ENCODE peak calls at places on chromosomes 13 and 19, in five cellular contexts. D is choroid plexus epithelial cell; Y is A549; G is CD8-positive, alpha-beta T cell; N is BE2C. H is an unnamed sample.

GRCh38 chr13:106691861-106692260 is 123.9 kb upstream of the ARGLU1 start:
- DNase-seq in D (no peak), Y (no peak), G (no peak), N (no peak), H (no peak)

GRCh38 chr13:46170687-46171086 is 11.3 kb downstream of the LCP1 start:
- DNase-seq in D (peak), Y (no peak), G (no peak), N (no peak), H (no peak)

GRCh38 chr13:73171926-73172325 is 113.1 kb downstream of the KLF5 start:
- DNase-seq in D (peak), Y (no peak), G (no peak), N (no peak), H (no peak)

GRCh38 chr13:73064991-73065390 is 6.2 kb downstream of the KLF5 start:
- DNase-seq in D (no peak), Y (no peak), G (no peak), N (no peak), H (no peak)

GRCh38 chr13:30486230-30487074 is 20.7 kb upstream of the HMGB1 start:
- DNase-seq in D (no peak), Y (no peak), G (no peak), N (no peak), H (no peak)

GRCh38 chr13:40452038-40452666 is 214.3 kb downstream of the FOXO1 start:
- DNase-seq in D (no peak), Y (no peak), G (no peak), N (no peak), H (peak)

GRCh38 chr19:41376998-41377365 is 649 bp downstream of the TMEM91 start:
- DNase-seq in D (no peak), Y (no peak), G (no peak), N (no peak), H (no peak)

GRCh38 chr19:10968527-10969081 is 7.8 kb downstream of the SMARCA4 start:
- DNase-seq in D (no peak), Y (no peak), G (no peak), N (no peak), H (peak)

GRCh38 chr19:40337107-40337506 is 11.1 kb downstream of the C19orf47 start:
- DNase-seq in D (no peak), Y (no peak), G (no peak), N (no peak), H (no peak)

GRCh38 chr19:8158411-8159074 is 9.2 kb upstream of the FBN3 start:
- DNase-seq in D (peak), Y (peak), G (peak), N (peak), H (peak)

GRCh38 chr13:33859691-33860303 is 41.8 kb downstream of the RFC3 start:
- DNase-seq in D (no peak), Y (no peak), G (no peak), N (no peak), H (no peak)

GRCh38 chr19:48123907-48124675 is 13.5 kb upstream of the PLA2G4C start:
- DNase-seq in D (peak), Y (no peak), G (no peak), N (no peak), H (no peak)

GRCh38 chr19:35509018-35509652 is 4.3 kb downstream of the DMKN start:
- DNase-seq in D (peak), Y (no peak), G (peak), N (no peak), H (peak)

GRCh38 chr13:20969182-20969581 is 66.6 kb upstream of the XPO4 start:
- DNase-seq in D (peak), Y (no peak), G (no peak), N (no peak), H (peak)

GRCh38 chr13:98349731-98350305 is 172.7 kb upstream of the RNF113B start:
- DNase-seq in D (peak), Y (no peak), G (no peak), N (peak), H (no peak)

GRCh38 chr19:2288010-2288742 is 6.2 kb upstream of the PEAK3 start:
- DNase-seq in D (no peak), Y (no peak), G (no peak), N (peak), H (no peak)

GRCh38 chr13:36831291-36831690 is 12.3 kb downstream of the RFXAP start:
- DNase-seq in D (no peak), Y (no peak), G (no peak), N (no peak), H (no peak)

GRCh38 chr13:62482351-62482750 is 1066.7 kb upstream of the PCDH20 start:
- DNase-seq in D (no peak), Y (no peak), G (no peak), N (no peak), H (no peak)

GRCh38 chr13:40539954-40540706 is 126.3 kb downstream of the FOXO1 start:
- DNase-seq in D (peak), Y (peak), G (no peak), N (no peak), H (no peak)

GRCh38 chr19:6806488-6806887 is 34.0 kb downstream of the VAV1 start:
- DNase-seq in D (no peak), Y (no peak), G (no peak), N (no peak), H (no peak)

GRCh38 chr13:21176982-21177284 is 475 bp downstream of the MRPL57 start:
- DNase-seq in D (no peak), Y (no peak), G (peak), N (no peak), H (no peak)

GRCh38 chr19:33809960-33810359 is 13.3 kb downstream of the KCTD15 start:
- DNase-seq in D (peak), Y (no peak), G (no peak), N (no peak), H (no peak)

GRCh38 chr13:103772576-103772975 is 706.4 kb upstream of the SLC10A2 start:
- DNase-seq in D (no peak), Y (peak), G (no peak), N (no peak), H (peak)

GRCh38 chr13:34750078-34750703 is 191.9 kb upstream of the NBEA start:
- DNase-seq in D (peak), Y (no peak), G (no peak), N (peak), H (peak)

GRCh38 chr13:71034018-71034417 is 833.0 kb downstream of the DACH1 start:
- DNase-seq in D (no peak), Y (no peak), G (no peak), N (no peak), H (no peak)

GRCh38 chr19:5109560-5109959 is 140.6 kb downstream of the KDM4B start:
- DNase-seq in D (no peak), Y (no peak), G (no peak), N (no peak), H (no peak)

GRCh38 chr19:339262-339887 is 5.2 kb downstream of the MIER2 start:
- DNase-seq in D (peak), Y (no peak), G (no peak), N (no peak), H (no peak)

GRCh38 chr13:105410602-105411001 is 1124.9 kb downstream of the EFNB2 start:
- DNase-seq in D (peak), Y (peak), G (no peak), N (peak), H (peak)

GRCh38 chr19:14361824-14362223 is 19.4 kb upstream of the ADGRE5 start:
- DNase-seq in D (no peak), Y (no peak), G (no peak), N (no peak), H (peak)

GRCh38 chr13:23510979-23511735 is 59.1 kb upstream of the TNFRSF19 start:
- DNase-seq in D (peak), Y (no peak), G (no peak), N (peak), H (peak)

GRCh38 chr19:14837391-14837790 is 2.4 kb upstream of the OR7A5 start:
- DNase-seq in D (no peak), Y (no peak), G (no peak), N (peak), H (no peak)

GRCh38 chr19:7994114-7994513 is 11.3 kb downstream of the ELAVL1 start:
- DNase-seq in D (no peak), Y (no peak), G (no peak), N (no peak), H (no peak)

GRCh38 chr19:29292562-29292961 is 79.6 kb upstream of the UQCRFS1 start:
- DNase-seq in D (no peak), Y (no peak), G (no peak), N (no peak), H (no peak)

GRCh38 chr19:58021541-58022282 is 12.1 kb upstream of the ZSCAN1 start:
- DNase-seq in D (peak), Y (peak), G (no peak), N (peak), H (peak)

GRCh38 chr19:9523885-9524474 is 14.5 kb downstream of the ZNF426 start:
- DNase-seq in D (peak), Y (no peak), G (no peak), N (no peak), H (no peak)

GRCh38 chr13:99973786-99974185 is 2.2 kb upstream of the ZIC5 start:
- DNase-seq in D (no peak), Y (no peak), G (no peak), N (no peak), H (no peak)

GRCh38 chr19:38900220-38900629 is 456 bp downstream of the NFKBIB start:
- DNase-seq in D (no peak), Y (peak), G (no peak), N (no peak), H (no peak)

GRCh38 chr19:38164526-38164925 is 59.5 kb downstream of the DPF1 start:
- DNase-seq in D (no peak), Y (no peak), G (no peak), N (no peak), H (no peak)

GRCh38 chr13:92938481-92939020 is 288.1 kb upstream of the GPC6 start:
- DNase-seq in D (no peak), Y (no peak), G (no peak), N (no peak), H (no peak)

GRCh38 chr13:90830782-90831181 is 516.7 kb upstream of the MIR17HG start:
- DNase-seq in D (no peak), Y (no peak), G (no peak), N (no peak), H (no peak)

GRCh38 chr13:78609464-78610205 is 6.3 kb upstream of the POU4F1 start:
- DNase-seq in D (no peak), Y (peak), G (no peak), N (peak), H (no peak)

GRCh38 chr13:78606471-78607408 is 3.4 kb upstream of the POU4F1 start:
- DNase-seq in D (no peak), Y (no peak), G (no peak), N (no peak), H (no peak)

GRCh38 chr13:78607409-78608253 is 4.3 kb upstream of the POU4F1 start:
- DNase-seq in D (no peak), Y (no peak), G (no peak), N (no peak), H (no peak)

GRCh38 chr13:78608705-78609463 is 5.5 kb upstream of the POU4F1 start:
- DNase-seq in D (no peak), Y (no peak), G (no peak), N (peak), H (no peak)

DNA sequence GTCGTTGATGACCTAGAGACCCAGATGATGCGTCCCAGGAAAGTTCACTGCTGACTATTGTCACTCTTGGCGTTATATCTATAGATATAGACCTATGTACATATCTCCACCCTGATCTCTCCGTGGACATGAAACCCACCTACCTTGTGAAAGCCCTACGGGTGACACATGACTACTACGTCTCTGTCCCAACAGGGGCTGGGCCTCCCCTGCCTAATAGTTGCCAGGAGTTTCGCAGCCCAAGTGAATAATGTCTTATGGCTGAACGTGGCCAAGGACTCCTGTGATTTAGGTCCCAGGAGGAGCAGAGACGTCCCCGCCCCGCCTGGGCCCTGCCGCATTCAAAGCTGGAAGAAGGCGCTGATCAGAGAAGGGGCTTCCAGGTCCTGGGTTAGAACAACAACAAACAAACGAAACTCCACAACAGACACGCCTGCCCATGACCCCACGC is 4.9 kb upstream of the POU4F1 start:
- DNase-seq in D (no peak), Y (no peak), G (no peak), N (no peak), H (no peak)
- H3K4me3 ChIP-seq in D (no peak), Y (peak), G (no peak), N (peak), H (peak)

GRCh38 chr13:113475280-113475679 is 15.2 kb downstream of the DCUN1D2 start:
- DNase-seq in D (no peak), Y (no peak), G (no peak), N (no peak), H (no peak)
- TF ChIP-seq CTCF in D (no peak), Y (no peak), G (no peak), N (no peak), H (no peak)

GRCh38 chr19:49871349-49871985 is 4.1 kb upstream of the PNKP start:
- DNase-seq in D (no peak), Y (no peak), G (no peak), N (no peak), H (no peak)

GRCh38 chr19:49873834-49874233 is 3.3 kb downstream of the AKT1S1 start:
- DNase-seq in D (no peak), Y (no peak), G (no peak), N (no peak), H (no peak)

GRCh38 chr19:49872245-49873148 is 4.7 kb downstream of the AKT1S1 start:
- DNase-seq in D (no peak), Y (no peak), G (no peak), N (no peak), H (no peak)

GRCh38 chr19:49874503-49875157 is 2.5 kb downstream of the AKT1S1 start:
- DNase-seq in D (no peak), Y (no peak), G (no peak), N (no peak), H (no peak)

DNA sequence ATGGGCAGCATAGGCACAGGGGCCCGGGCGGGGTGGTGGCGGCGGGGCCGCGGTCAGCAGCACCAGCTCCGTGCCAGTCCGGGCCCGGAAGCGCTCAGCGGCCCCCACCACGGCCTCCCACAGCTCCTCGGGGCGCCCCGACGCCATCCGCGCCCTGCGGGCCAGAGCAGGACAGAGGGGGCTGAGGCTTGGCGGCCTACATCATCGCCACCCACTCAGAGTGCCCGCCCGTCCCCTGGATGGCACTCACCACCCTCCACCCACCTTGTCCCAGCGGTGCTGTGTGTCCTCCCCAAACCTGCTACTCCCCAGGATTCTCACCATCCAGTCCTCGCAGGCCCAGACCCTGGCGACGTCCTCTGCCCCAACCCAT is 4.0 kb downstream of the AKT1S1 start:
- DNase-seq in D (no peak), Y (no peak), G (no peak), N (no peak), H (no peak)
- H3K4me3 ChIP-seq in D (no peak), Y (no peak), G (no peak), N (no peak), H (no peak)

DNA sequence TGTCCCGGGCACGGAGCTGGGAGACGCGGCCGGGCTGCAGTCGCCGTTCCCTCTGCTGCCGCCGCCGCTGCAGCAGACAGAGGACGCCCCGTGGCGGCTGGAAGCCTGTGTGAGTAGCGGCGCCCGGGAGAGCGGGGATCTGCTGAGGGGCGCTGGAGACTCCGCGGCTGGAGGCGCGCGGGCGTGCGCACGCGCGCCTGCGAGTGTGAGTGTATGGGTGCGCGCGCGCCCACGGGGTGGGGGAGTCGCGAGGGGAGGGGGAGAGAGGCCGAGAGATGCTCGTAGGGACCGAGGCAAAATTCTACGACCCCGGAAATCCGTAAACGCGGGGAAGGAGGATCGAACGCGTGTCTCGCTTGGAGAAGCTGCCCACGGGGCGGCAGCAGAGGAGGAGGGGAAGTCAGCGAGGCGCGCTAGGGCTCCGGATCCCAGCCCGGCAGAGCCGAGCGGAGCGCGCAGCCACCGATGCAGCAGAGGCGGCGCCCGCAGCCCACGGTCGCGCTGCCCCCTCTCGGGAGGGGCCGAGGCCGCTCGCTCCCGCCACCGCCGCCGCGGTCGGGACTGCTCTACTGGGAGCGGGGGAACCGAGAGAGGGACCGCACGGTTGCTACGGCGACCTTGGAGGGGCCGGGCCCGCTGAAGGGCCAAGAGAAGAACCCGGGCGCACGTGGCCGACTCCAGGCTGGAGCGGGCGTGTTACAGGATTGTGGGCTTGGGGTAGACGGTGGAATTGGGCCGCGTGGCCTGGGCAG is at the start of gene ENOX1:
- DNase-seq in D (peak), Y (peak), G (no peak), N (peak), H (peak)
- TF ChIP-seq CTCF in D (no peak), Y (peak), G (no peak), N (peak), H (no peak)

GRCh38 chr19:55578761-55579747 is 1.6 kb downstream of the ZNF579 start:
- DNase-seq in D (no peak), Y (no peak), G (no peak), N (no peak), H (no peak)
- H3K4me3 ChIP-seq in D (peak), Y (peak), G (no peak), N (peak), H (no peak)

GRCh38 chr13:110680852-110681251 is 25.1 kb downstream of the CARS2 start:
- DNase-seq in D (peak), Y (peak), G (no peak), N (peak), H (peak)
- TF ChIP-seq CTCF in D (peak), Y (peak), G (no peak), N (peak), H (peak)